ENCODE peak calls at places on chromosomes 16 and 17, in six cellular contexts. X is T-helper 9 cell; I is MM.1S; E is stimulated activated effector memory CD8-positive, alpha-beta T cell treated with anti-CD3 and anti-CD28 coated beads, Interleukin-12 subunit alpha, Interleukin-12 subunit beta, amount 100 ng/mL, for 72 hours; L is renal cortical epithelial cell; O is stimulated activated CD4-positive, alpha-beta T cell treated with anti-CD3 and anti-CD28 coated beads, TNF-alpha, amount 100 ng/mL, for 24 hours. R is an unnamed sample.
A peak's percentile ranks its signal among the peaks of the same experiment; 100 is the strongest.

GRCh38 chr17:17789828-17790672 is 46.7 kb downstream of the SREBF1 start:
- DNase-seq in I (no peak), L (no peak), X (no peak), O (no peak), E (no peak), R (no peak)

GRCh38 chr16:24054649-24055560 is 201.2 kb upstream of the CACNG3 start:
- DNase-seq in L (no peak), I (no peak), O (no peak), E (no peak), X (no peak), R (peak; percentile 56)

GRCh38 chr16:81432899-81433560 is 11.6 kb upstream of the CMIP start:
- DNase-seq in E (no peak), O (no peak), X (no peak), L (no peak), I (peak; percentile 83), R (no peak)

GRCh38 chr16:1378087-1378803 is 26.5 kb downstream of the GNPTG start:
- DNase-seq in I (no peak), X (no peak), E (no peak), L (no peak), O (no peak), R (no peak)

GRCh38 chr17:57861737-57862409 is 12.0 kb upstream of the MRPS23 start:
- DNase-seq in E (no peak), X (no peak), L (peak; percentile 60), I (no peak), O (no peak), R (no peak)

GRCh38 chr17:21285164-21286065 is 904 bp downstream of the MAP2K3 start:
- DNase-seq in L (peak; percentile 44), E (peak; percentile 62), X (no peak), O (no peak), I (no peak), R (no peak)

GRCh38 chr17:8056976-8057625 is 18.2 kb downstream of the ALOX15B start:
- DNase-seq in X (no peak), L (no peak), O (no peak), I (no peak), E (no peak), R (no peak)

GRCh38 chr16:85616608-85617311 is 3.6 kb downstream of the GSE1 start:
- DNase-seq in I (no peak), O (no peak), E (peak; percentile 56), L (no peak), X (no peak), R (no peak)

GRCh38 chr17:41659813-41660212 is 28.9 kb upstream of the EIF1 start:
- DNase-seq in O (no peak), E (no peak), X (no peak), I (no peak), L (no peak), R (no peak)

GRCh38 chr17:47776330-47777197 is 43.5 kb downstream of the TBX21 start:
- DNase-seq in O (no peak), E (peak; percentile 62), L (peak; percentile 39), X (no peak), I (peak; percentile 46), R (no peak)

GRCh38 chr17:19672009-19672837 is 23.7 kb downstream of the ALDH3A2 start:
- DNase-seq in O (no peak), E (no peak), X (no peak), I (no peak), L (peak; percentile 58), R (peak; percentile 1)

GRCh38 chr17:77645441-77646430 is 312.8 kb upstream of the TNRC6C start:
- DNase-seq in L (no peak), O (peak; percentile 61), I (no peak), X (peak; percentile 29), E (peak; percentile 82), R (no peak)

GRCh38 chr16:3730161-3731125 is 13.1 kb upstream of the TRAP1 start:
- DNase-seq in X (no peak), E (no peak), I (no peak), L (no peak), O (no peak), R (no peak)

GRCh38 chr17:49434821-49435581 is 20.3 kb upstream of the PHB1 start:
- DNase-seq in I (peak; percentile 22), X (peak; percentile 25), L (peak; percentile 44), E (peak; percentile 69), O (peak; percentile 27), R (peak; percentile 87)

GRCh38 chr17:44066204-44066930 is at the start of gene LSM12:
- DNase-seq in O (peak; percentile 89), L (peak; percentile 75), I (peak; percentile 90), X (peak; percentile 85), E (peak; percentile 93), R (peak; percentile 98)

GRCh38 chr16:82481455-82481854 is 145.3 kb upstream of the CDH13 start:
- DNase-seq in O (no peak), L (no peak), X (no peak), E (no peak), I (no peak), R (no peak)

GRCh38 chr17:61389670-61390478 is 9.8 kb upstream of the TBX2 start:
- DNase-seq in E (peak; percentile 77), L (no peak), O (no peak), X (peak; percentile 45), I (peak; percentile 36), R (peak; percentile 92)

GRCh38 chr17:45908460-45908859 is 14.1 kb downstream of the MAPT start:
- DNase-seq in L (no peak), E (no peak), O (no peak), X (no peak), I (no peak), R (no peak)

GRCh38 chr17:7356072-7356549 is 1.2 kb downstream of the TMEM95 start:
- DNase-seq in I (peak; percentile 78), E (peak; percentile 93), O (peak; percentile 87), X (peak; percentile 80), L (peak; percentile 46), R (peak; percentile 82)

GRCh38 chr16:66357523-66357928 is 9.0 kb upstream of the CDH5 start:
- DNase-seq in L (peak; percentile 85), O (peak; percentile 8), E (no peak), X (no peak), I (peak; percentile 51), R (no peak)

GRCh38 chr17:37299257-37299985 is 76.4 kb upstream of the C17orf78 start:
- DNase-seq in I (no peak), L (peak; percentile 44), E (no peak), X (no peak), O (no peak), R (no peak)

GRCh38 chr16:27740496-27741201 is 190.7 kb downstream of the KATNIP start:
- DNase-seq in X (no peak), E (no peak), L (no peak), I (no peak), O (no peak), R (no peak)

GRCh38 chr17:34487616-34488015 is 91.8 kb upstream of the TMEM132E start:
- DNase-seq in E (no peak), O (no peak), X (no peak), L (no peak), I (no peak), R (no peak)

GRCh38 chr17:42422958-42423712 is at the start of gene CAVIN1:
- DNase-seq in E (no peak), O (peak; percentile 44), L (peak; percentile 75), X (no peak), I (no peak), R (peak; percentile 89)

GRCh38 chr17:80878876-80879722 is 112.5 kb upstream of the CHMP6 start:
- DNase-seq in X (no peak), O (no peak), I (no peak), E (no peak), L (no peak), R (no peak)

GRCh38 chr16:63617990-63618763 is 1503.7 kb downstream of the CDH11 start:
- DNase-seq in L (peak; percentile 63), X (no peak), E (no peak), I (no peak), O (no peak), R (no peak)

GRCh38 chr17:4407216-4407615 is 26.5 kb upstream of the SPNS3 start:
- DNase-seq in E (no peak), I (no peak), X (no peak), L (no peak), O (no peak), R (no peak)

GRCh38 chr17:27276653-27277156 is 17.2 kb upstream of the WSB1 start:
- DNase-seq in I (no peak), L (no peak), X (no peak), E (no peak), O (no peak), R (peak; percentile 50)

GRCh38 chr16:65737831-65738230 is 616.0 kb upstream of the CDH11 start:
- DNase-seq in L (no peak), E (no peak), O (no peak), I (no peak), X (no peak), R (no peak)

GRCh38 chr17:27473748-27474609 is 17.7 kb downstream of the KSR1 start:
- DNase-seq in I (peak; percentile 57), X (peak; percentile 55), E (peak; percentile 86), O (peak; percentile 84), L (no peak), R (no peak)

GRCh38 chr16:70418274-70418992 is 20.5 kb downstream of the ST3GAL2 start:
- DNase-seq in L (no peak), I (no peak), X (no peak), O (no peak), E (no peak), R (no peak)

GRCh38 chr16:680967-681745 is 946 bp downstream of the STUB1 start:
- DNase-seq in E (no peak), O (no peak), L (no peak), I (peak; percentile 33), X (no peak), R (no peak)

GRCh38 chr17:75774471-75774987 is 9.5 kb upstream of the GALK1 start:
- DNase-seq in I (no peak), L (no peak), O (no peak), X (no peak), E (peak; percentile 68), R (no peak)

GRCh38 chr16:10694830-10695229 is at the start of gene TEKT5:
- DNase-seq in O (no peak), L (no peak), X (no peak), I (no peak), E (no peak), R (no peak)

GRCh38 chr17:42067371-42068180 is 17.2 kb upstream of the C17orf113 start:
- DNase-seq in E (peak; percentile 89), L (peak; percentile 12), O (peak; percentile 69), X (peak; percentile 71), I (peak; percentile 50), R (peak; percentile 96)

GRCh38 chr16:68272501-68273209 is 8.3 kb downstream of the SLC7A6 start:
- DNase-seq in L (no peak), X (peak; percentile 58), E (no peak), I (peak; percentile 91), O (no peak), R (no peak)

R was measured in H1.